ENCODE peak calls at places on chromosome 7, in six cellular contexts. U is activated B cell treated with CpG ODN at 0.5 μM for 24 hours, I is astrocyte of the spinal cord, M is heart right ventricle, X is adipocyte, H is GM23248. D is an unnamed sample.

GRCh38 chr7:113100091-113100723 is 13.6 kb upstream of the GPR85 start:
- DNase-seq in U (no peak), I (peak), M (peak), X (peak), H (peak), D (no peak)

GRCh38 chr7:99447943-99448342 is 9.2 kb downstream of the CPSF4 start:
- DNase-seq in U (no peak), I (no peak), M (no peak), X (no peak), H (no peak), D (no peak)

GRCh38 chr7:110522751-110523200 is 568.2 kb upstream of the LRRN3 start:
- DNase-seq in U (no peak), I (peak), M (no peak), X (no peak), H (peak), D (no peak)

GRCh38 chr7:125098377-125098970 is 168.8 kb upstream of the POT1 start:
- DNase-seq in U (no peak), I (peak), M (no peak), X (peak), H (no peak), D (no peak)

GRCh38 chr7:48255046-48255445 is 83.8 kb downstream of the ABCA13 start:
- DNase-seq in U (no peak), I (peak), M (no peak), X (peak), H (peak), D (no peak)

GRCh38 chr7:137931823-137932222 is 70.1 kb downstream of the CREB3L2 start:
- DNase-seq in U (no peak), I (no peak), M (no peak), X (no peak), H (no peak), D (no peak)

GRCh38 chr7:16603633-16604032 is 41.9 kb downstream of the ANKMY2 start:
- DNase-seq in U (no peak), I (no peak), M (no peak), X (no peak), H (no peak), D (no peak)

GRCh38 chr7:47386273-47386820 is 195.6 kb downstream of the TNS3 start:
- DNase-seq in U (no peak), I (no peak), M (no peak), X (no peak), H (no peak), D (no peak)

GRCh38 chr7:79308176-79308575 is 145.3 kb downstream of the MAGI2 start:
- DNase-seq in U (no peak), I (no peak), M (no peak), X (peak), H (peak), D (no peak)

GRCh38 chr7:104956753-104957450 is 57.1 kb upstream of the KMT2E start:
- DNase-seq in U (no peak), I (peak), M (no peak), X (peak), H (peak), D (no peak)

GRCh38 chr7:150898475-150899011 is 46.2 kb downstream of the AOC1 start:
- DNase-seq in U (peak), I (peak), M (peak), X (peak), H (peak), D (peak)

GRCh38 chr7:93159490-93159889 is 11.3 kb upstream of the SAMD9L start:
- DNase-seq in U (no peak), I (no peak), M (no peak), X (no peak), H (no peak), D (no peak)

GRCh38 chr7:85924062-85924461 is 719.6 kb upstream of the GRM3 start:
- DNase-seq in U (no peak), I (no peak), M (no peak), X (no peak), H (no peak), D (no peak)

GRCh38 chr7:105204953-105205352 is 183.8 kb downstream of the SRPK2 start:
- DNase-seq in U (no peak), I (no peak), M (no peak), X (no peak), H (no peak), D (no peak)

GRCh38 chr7:151416135-151416740 is 6.4 kb upstream of the WDR86 start:
- DNase-seq in U (no peak), I (no peak), M (no peak), X (no peak), H (no peak), D (no peak)

GRCh38 chr7:71633571-71634008 is 501.6 kb downstream of the GALNT17 start:
- DNase-seq in U (no peak), I (peak), M (no peak), X (peak), H (peak), D (no peak)

GRCh38 chr7:112271162-112271561 is 64.7 kb downstream of the ZNF277 start:
- DNase-seq in U (no peak), I (no peak), M (no peak), X (no peak), H (no peak), D (no peak)

GRCh38 chr7:92749832-92750231 is 86.5 kb downstream of the CDK6 start:
- DNase-seq in U (no peak), I (no peak), M (no peak), X (no peak), H (no peak), D (no peak)

GRCh38 chr7:86647340-86648094 is 3.8 kb downstream of the GRM3 start:
- DNase-seq in U (no peak), I (no peak), M (no peak), X (no peak), H (no peak), D (no peak)

GRCh38 chr7:68244411-68244810 is 1247.8 kb downstream of the TYW1 start:
- DNase-seq in U (no peak), I (no peak), M (no peak), X (no peak), H (no peak), D (no peak)